ENCODE peak calls at places on chromosome X, in ten cellular contexts. B, J, G, W, X, R, Z, C, O and M are unnamed samples.

GRCh38 chrX:130435937-130436336 is 34.1 kb downstream of the RBMX2 start:
- DNase-seq in J (no peak), X (no peak), B (no peak), G (no peak), O (no peak), Z (no peak), C (no peak), W (no peak), R (no peak), M (no peak)

GRCh38 chrX:23981222-23981621 is 45.8 kb downstream of the KLHL15 start:
- DNase-seq in X (no peak), G (no peak), O (no peak), W (no peak), C (no peak), J (no peak), Z (no peak), B (no peak), R (no peak), M (no peak)

GRCh38 chrX:69161786-69162349 is 3.4 kb downstream of the PJA1 start:
- DNase-seq in X (no peak), W (no peak), G (no peak), C (no peak), R (no peak), B (no peak), O (no peak), Z (no peak), J (no peak), M (no peak)

GRCh38 chrX:132877954-132878536 is 80.4 kb downstream of the HS6ST2 start:
- DNase-seq in R (no peak), G (no peak), B (no peak), C (no peak), O (no peak), X (no peak), Z (no peak), W (no peak), J (no peak), M (no peak)

GRCh38 chrX:105981772-105982485 is 56.6 kb downstream of the SERPINA7 start:
- DNase-seq in X (no peak), R (no peak), W (no peak), J (no peak), B (no peak), Z (no peak), C (no peak), G (no peak), O (no peak), M (no peak)

GRCh38 chrX:103376979-103377324 is 614 bp downstream of the BEX3 start:
- DNase-seq in Z (peak), W (no peak), R (no peak), J (peak), O (no peak), B (peak), X (peak), G (no peak), C (peak), M (no peak)

GRCh38 chrX:14051416-14051815 is 21.7 kb upstream of the GEMIN8 start:
- DNase-seq in J (peak), G (no peak), W (no peak), C (no peak), X (no peak), O (no peak), Z (no peak), B (no peak), R (no peak), M (no peak)

GRCh38 chrX:128676651-128677050 is 624.4 kb upstream of the ACTRT1 start:
- DNase-seq in J (no peak), X (no peak), Z (no peak), G (no peak), R (no peak), W (no peak), B (no peak), C (no peak), O (no peak), M (no peak)

GRCh38 chrX:67347145-67347544 is 196.7 kb upstream of the AR start:
- DNase-seq in Z (no peak), O (no peak), C (no peak), B (no peak), G (no peak), J (no peak), X (no peak), R (no peak), W (no peak), M (no peak)

GRCh38 chrX:154517101-154517781 is 1.2 kb upstream of the FAM3A start:
- DNase-seq in R (no peak), B (no peak), C (peak), W (peak), X (no peak), G (no peak), Z (no peak), J (no peak), O (no peak), M (no peak)

GRCh38 chrX:136608295-136608933 is 39.5 kb upstream of the CD40LG start:
- DNase-seq in Z (peak), W (peak), G (no peak), X (peak), C (peak), O (peak), B (peak), J (peak), R (peak), M (no peak)

GRCh38 chrX:13110427-13111324 is 66.3 kb upstream of the FAM9C start:
- DNase-seq in X (no peak), W (peak), J (peak), Z (no peak), C (peak), B (peak), R (no peak), O (no peak), G (no peak), M (peak)

GRCh38 chrX:1932231-1932630 is 317.4 kb downstream of the ASMT start:
- DNase-seq in R (no peak), G (no peak), Z (no peak), J (peak), C (no peak), W (no peak), O (no peak), B (no peak), X (no peak), M (peak)

GRCh38 chrX:147565239-147565638 is 346.5 kb upstream of the FMR1 start:
- DNase-seq in O (no peak), Z (no peak), X (no peak), C (peak), B (no peak), R (no peak), W (no peak), G (no peak), J (peak), M (no peak)

GRCh38 chrX:72395252-72395651 is 89.5 kb upstream of the CITED1 start:
- DNase-seq in B (peak), J (peak), W (no peak), G (no peak), C (peak), R (no peak), O (no peak), X (no peak), Z (no peak), M (no peak)

GRCh38 chrX:47518105-47518504 is 35.1 kb upstream of the ZNF41 start:
- DNase-seq in Z (no peak), B (no peak), G (no peak), X (no peak), J (no peak), R (no peak), O (no peak), C (no peak), W (no peak), M (no peak)

GRCh38 chrX:106707771-106708454 is 18.6 kb upstream of the RNF128 start:
- DNase-seq in W (no peak), Z (no peak), J (peak), R (no peak), X (no peak), G (no peak), C (peak), O (no peak), B (peak), M (peak)

GRCh38 chrX:50609796-50610195 is 139.2 kb upstream of the DGKK start:
- DNase-seq in O (no peak), W (no peak), X (no peak), Z (no peak), C (no peak), J (no peak), R (no peak), G (no peak), B (no peak), M (no peak)

GRCh38 chrX:42934020-42934701 is 156.2 kb upstream of the PPP1R2C start:
- DNase-seq in X (no peak), Z (no peak), J (no peak), G (peak), B (no peak), O (no peak), C (no peak), R (no peak), W (peak), M (no peak)

GRCh38 chrX:47958943-47959342 is 44.8 kb downstream of the ZNF182 start:
- DNase-seq in O (no peak), R (peak), B (no peak), C (no peak), W (no peak), X (peak), G (no peak), Z (no peak), J (no peak), M (no peak)

GRCh38 chrX:39818750-39819149 is 279.0 kb downstream of the BCOR start:
- DNase-seq in J (no peak), R (no peak), C (no peak), G (no peak), O (no peak), W (no peak), Z (no peak), B (no peak), X (no peak), M (no peak)

GRCh38 chrX:28347526-28347925 is 239.7 kb upstream of the IL1RAPL1 start:
- DNase-seq in R (no peak), B (no peak), Z (no peak), G (no peak), O (no peak), W (no peak), J (no peak), C (no peak), X (no peak), M (no peak)

DNA sequence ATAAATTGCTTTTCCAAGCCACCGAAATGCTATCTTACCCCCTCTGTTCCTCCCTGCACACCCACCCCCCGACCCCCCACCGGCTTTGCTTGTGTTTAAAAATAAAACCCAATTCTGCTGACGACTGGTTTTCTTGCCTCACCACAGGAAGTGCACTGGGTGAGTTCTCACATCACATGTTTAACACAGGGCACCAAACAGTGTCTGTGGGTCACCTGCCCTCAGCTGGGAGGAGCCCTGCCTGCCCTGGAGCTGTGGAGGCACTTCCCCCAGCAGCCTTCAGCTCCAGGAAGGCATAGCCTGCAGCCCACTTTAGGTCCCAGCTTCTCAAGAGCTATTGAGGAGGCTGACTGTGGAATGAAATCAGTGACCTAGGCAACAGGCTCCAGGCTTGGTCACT is 8.8 kb downstream of the TMEM255A start:
- DNase-seq in W (peak), G (peak), X (no peak), C (no peak), J (no peak), R (peak), Z (no peak), B (no peak), O (no peak), M (no peak)
- H3K4me3 ChIP-seq in W (no peak), G (no peak), X (no peak), C (no peak), J (no peak), R (no peak), Z (no peak), B (no peak), O (no peak), M (no peak)

GRCh38 chrX:123960956-123961267 is 594 bp upstream of the STAG2 start:
- DNase-seq in B (no peak), X (no peak), Z (no peak), W (no peak), C (no peak), R (no peak), J (no peak), O (no peak), G (no peak), M (no peak)

GRCh38 chrX:123962006-123962485 is 540 bp downstream of the STAG2 start:
- DNase-seq in O (no peak), X (peak), B (no peak), W (no peak), J (peak), C (no peak), G (no peak), Z (no peak), R (peak), M (no peak)

GRCh38 chrX:123961268-123962005 is at the start of gene STAG2:
- DNase-seq in X (peak), O (peak), G (peak), J (peak), Z (peak), C (peak), R (peak), W (peak), B (peak), M (peak)

GRCh38 chrX:123964155-123964554 is 2.6 kb downstream of the STAG2 start:
- DNase-seq in X (no peak), B (peak), J (peak), G (no peak), R (no peak), Z (no peak), O (no peak), W (no peak), C (peak), M (no peak)

GRCh38 chrX:123962794-123963373 is 1.4 kb downstream of the STAG2 start:
- DNase-seq in G (peak), R (peak), B (peak), C (peak), W (peak), J (peak), Z (peak), X (peak), O (peak), M (peak)
- H3K4me3 ChIP-seq in G (peak), R (peak), B (peak), C (peak), W (peak), J (peak), Z (peak), X (peak), O (peak), M (peak)

DNA sequence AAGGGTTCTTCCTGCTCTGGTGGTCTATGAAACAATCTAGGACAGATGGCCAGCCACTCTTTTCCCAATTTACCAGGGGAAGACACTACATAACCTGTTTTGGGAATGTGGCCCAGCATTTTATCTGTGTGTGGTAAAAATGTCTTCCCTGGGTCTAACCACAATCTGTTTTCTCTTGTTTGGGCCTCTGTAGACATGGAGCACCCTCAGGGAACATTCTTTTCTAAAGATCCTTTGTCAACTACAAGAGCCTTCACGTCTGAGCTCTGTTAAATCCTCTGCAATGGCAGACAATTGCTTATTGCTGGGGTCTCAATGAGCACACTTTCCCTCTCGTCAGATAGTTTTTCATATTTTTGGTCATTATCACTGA is 35.5 kb downstream of the PLAC1 start:
- DNase-seq in J (no peak), X (no peak), G (no peak), C (no peak), O (no peak), B (no peak), W (no peak), R (no peak), Z (no peak), M (no peak)
- H3K4me3 ChIP-seq in J (no peak), X (no peak), G (no peak), C (no peak), O (no peak), B (no peak), W (no peak), R (no peak), Z (no peak), M (no peak)

GRCh38 chrX:115584715-115585114 is 23.7 kb downstream of the PLS3 start:
- DNase-seq in B (peak), G (no peak), O (no peak), R (no peak), W (no peak), Z (no peak), J (no peak), C (peak), X (no peak), M (no peak)

GRCh38 chrX:115583730-115584004 is 22.7 kb downstream of the PLS3 start:
- DNase-seq in G (no peak), C (no peak), W (no peak), X (no peak), Z (no peak), J (no peak), B (no peak), O (no peak), R (no peak), M (no peak)

GRCh38 chrX:115579786-115580294 is 18.9 kb downstream of the PLS3 start:
- DNase-seq in G (no peak), C (no peak), R (no peak), J (no peak), W (no peak), B (no peak), X (no peak), Z (no peak), O (no peak), M (no peak)

GRCh38 chrX:115582035-115582870 is 21.3 kb downstream of the PLS3 start:
- DNase-seq in J (no peak), C (no peak), B (no peak), R (no peak), G (no peak), W (no peak), O (no peak), Z (no peak), X (no peak), M (no peak)

GRCh38 chrX:115582871-115583729 is 22.1 kb downstream of the PLS3 start:
- DNase-seq in R (no peak), W (no peak), B (peak), C (peak), Z (no peak), O (no peak), J (peak), X (no peak), G (no peak), M (no peak)
- H3K4me3 ChIP-seq in R (no peak), W (no peak), B (no peak), C (peak), Z (peak), O (peak), J (no peak), X (no peak), G (no peak), M (no peak)

GRCh38 chrX:630922-631496 is 418 bp downstream of the SHOX start:
- DNase-seq in G (no peak), J (no peak), B (no peak), X (no peak), W (no peak), C (no peak), R (no peak), O (no peak), Z (no peak), M (no peak)
- H3K4me3 ChIP-seq in G (no peak), J (no peak), B (no peak), X (no peak), W (no peak), C (no peak), R (no peak), O (peak), Z (no peak), M (peak)

DNA sequence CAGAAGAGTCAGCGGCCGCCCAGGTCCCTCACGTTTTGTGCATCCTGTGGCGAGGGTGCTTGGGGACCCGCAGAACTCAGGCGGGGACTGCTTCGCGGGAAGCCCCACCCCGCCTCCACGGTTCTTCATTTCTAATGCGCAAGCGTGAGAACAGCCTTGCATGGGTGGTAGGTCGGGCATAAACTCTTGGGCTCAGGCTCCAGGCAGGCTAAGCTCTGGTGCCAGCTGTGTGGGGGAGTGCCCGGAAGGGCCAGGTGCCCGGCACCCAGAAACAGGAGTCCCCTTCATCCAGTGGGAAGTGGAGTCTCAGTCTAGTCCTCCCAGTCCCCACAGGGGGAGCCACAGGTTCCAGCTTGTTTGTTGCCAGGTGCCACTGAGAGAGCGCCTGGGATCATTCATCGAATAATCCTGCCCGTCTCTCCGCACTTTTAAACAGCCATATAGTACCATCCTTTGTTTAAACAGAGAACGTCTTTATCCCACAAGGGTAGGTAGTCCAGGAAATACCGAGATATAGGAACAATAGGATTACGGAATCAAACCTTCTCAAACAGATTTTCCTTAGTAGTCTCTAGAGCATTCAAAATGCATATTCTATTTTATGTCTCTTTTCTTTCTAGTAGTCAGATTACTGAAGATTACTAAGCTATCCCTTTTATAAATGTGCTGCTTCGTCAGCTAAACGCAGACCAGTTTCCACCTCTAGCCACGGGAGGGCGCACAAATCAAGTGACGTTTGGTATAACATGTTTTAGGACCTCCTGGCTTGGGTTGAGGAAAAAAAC is 12.7 kb upstream of the RBBP7 start:
- DNase-seq in Z (peak), O (peak), R (peak), J (peak), W (peak), G (peak), X (peak), C (peak), B (peak), M (no peak)
- H3K4me3 ChIP-seq in Z (peak), O (peak), R (peak), J (peak), W (peak), G (peak), X (peak), C (peak), B (peak), M (peak)

GRCh38 chrX:152958047-152958446 is 35.9 kb downstream of the PNMA5 start:
- DNase-seq in R (peak), G (no peak), Z (no peak), B (no peak), W (no peak), X (no peak), C (no peak), J (no peak), O (no peak), M (no peak)

GRCh38 chrX:152959626-152960025 is 34.3 kb downstream of the PNMA5 start:
- DNase-seq in C (no peak), J (no peak), G (no peak), W (no peak), R (no peak), B (no peak), X (no peak), O (no peak), Z (no peak), M (no peak)

GRCh38 chrX:152960115-152960514 is 33.8 kb downstream of the PNMA5 start:
- DNase-seq in O (no peak), X (no peak), G (no peak), W (no peak), R (no peak), C (no peak), Z (no peak), B (no peak), J (no peak), M (no peak)

GRCh38 chrX:152958524-152959465 is 35.1 kb downstream of the PNMA5 start:
- DNase-seq in J (peak), W (peak), G (peak), C (peak), X (peak), Z (peak), R (peak), O (peak), B (peak), M (peak)
- H3K4me3 ChIP-seq in J (peak), W (no peak), G (peak), C (no peak), X (peak), Z (peak), R (peak), O (peak), B (peak), M (peak)